ENCODE peak calls at places on chromosomes 1 and 21, in four cellular contexts. W, V, K and A are unnamed samples.
A peak's percentile ranks its signal among the peaks of the same experiment; 100 is the strongest.

GRCh38 chr1:244050835-244051444 is at the start of gene ZBTB18:
- DNase-seq in W (peak; percentile 29), V (no peak), K (no peak), A (peak; percentile 57)

GRCh38 chr1:41318135-41318534 is 43.1 kb upstream of the FOXO6 start:
- DNase-seq in W (no peak), V (no peak), K (no peak), A (no peak)

GRCh38 chr1:246246430-246246829 is 260.6 kb downstream of the SMYD3 start:
- DNase-seq in W (no peak), V (no peak), K (no peak), A (no peak)

GRCh38 chr21:14889080-14889805 is 175.6 kb downstream of the NRIP1 start:
- DNase-seq in K (peak; percentile 44), W (no peak), V (no peak), A (no peak)

GRCh38 chr21:42663860-42664535 is 10.6 kb downstream of the PDE9A start:
- DNase-seq in W (no peak), K (no peak), V (no peak), A (no peak)

GRCh38 chr1:182863940-182864339 is 24.8 kb downstream of the DHX9 start:
- DNase-seq in W (no peak), V (no peak), K (no peak), A (no peak)

GRCh38 chr21:36097427-36098230 is 27.8 kb downstream of the CBR1 start:
- DNase-seq in K (no peak), W (no peak), V (no peak), A (no peak)

GRCh38 chr1:72284398-72285073 is 2.2 kb upstream of the NEGR1 start:
- DNase-seq in W (peak; percentile 45), V (no peak), K (peak; percentile 22), A (peak; percentile 83)

GRCh38 chr1:43367026-43367903 is 546 bp downstream of the ELOVL1 start:
- DNase-seq in W (peak; percentile 17), K (peak; percentile 44), V (peak; percentile 52), A (no peak)

GRCh38 chr1:164753521-164754077 is 194.6 kb downstream of the PBX1 start:
- DNase-seq in K (no peak), V (no peak), W (no peak), A (no peak)

GRCh38 chr1:65395887-65396612 is 24.4 kb upstream of the LEPR start:
- DNase-seq in V (no peak), K (no peak), W (no peak), A (peak; percentile 68)

GRCh38 chr1:59671953-59672305 is 142.8 kb upstream of the HOOK1 start:
- DNase-seq in W (no peak), V (no peak), K (no peak), A (no peak)

GRCh38 chr1:234617986-234618725 is 8.2 kb upstream of the IRF2BP2 start:
- DNase-seq in K (no peak), V (no peak), W (no peak), A (no peak)

GRCh38 chr1:9388628-9389184 is 96.0 kb downstream of the SPSB1 start:
- DNase-seq in K (no peak), W (no peak), V (no peak), A (no peak)

GRCh38 chr1:43932786-43933385 is 715 bp upstream of the ARTN start:
- DNase-seq in V (no peak), K (no peak), W (no peak), A (no peak)

GRCh38 chr1:81733465-81733864 is 67.3 kb upstream of the ADGRL2 start:
- DNase-seq in W (no peak), V (no peak), K (no peak), A (no peak)

GRCh38 chr1:50425376-50426107 is 2.3 kb upstream of the DMRTA2 start:
- DNase-seq in V (no peak), W (no peak), K (no peak), A (peak; percentile 83)

GRCh38 chr1:100717218-100717617 is 2.3 kb upstream of the VCAM1 start:
- DNase-seq in W (no peak), V (no peak), K (no peak), A (no peak)

GRCh38 chr1:209311770-209312169 is 271.7 kb upstream of the CAMK1G start:
- DNase-seq in V (no peak), K (no peak), W (no peak), A (no peak)

GRCh38 chr1:151635479-151636072 is 23.7 kb downstream of the SNX27 start:
- DNase-seq in K (no peak), W (no peak), V (no peak), A (no peak)

GRCh38 chr1:107430540-107431228 is 289.8 kb downstream of the NTNG1 start:
- DNase-seq in K (peak; percentile 48), W (peak; percentile 12), V (peak; percentile 14), A (peak; percentile 72)

GRCh38 chr1:232218955-232219865 is 410.7 kb downstream of the SIPA1L2 start:
- DNase-seq in V (peak; percentile 39), W (peak; percentile 24), K (no peak), A (no peak)

GRCh38 chr1:3710251-3710650 is 42.0 kb upstream of the CCDC27 start:
- DNase-seq in W (no peak), V (no peak), K (no peak), A (no peak)

GRCh38 chr1:75130865-75131592 is 3.2 kb upstream of the LHX8 start:
- DNase-seq in W (no peak), K (no peak), V (no peak), A (peak; percentile 81)

GRCh38 chr1:87314101-87314500 is 14.6 kb upstream of the LMO4 start:
- DNase-seq in V (no peak), K (no peak), W (no peak), A (no peak)
- TF ChIP-seq CTCF in V (no peak), K (no peak), W (no peak), A (no peak)

GRCh38 chr1:6623269-6623965 is 1.3 kb upstream of the THAP3 start:
- DNase-seq in W (no peak), K (no peak), V (no peak), A (no peak)
- H3K36me3 ChIP-seq in W (peaks cover 75% of the 10 kb centered on the region), K (no peaks in the 10 kb centered on the region), V (no peaks in the 10 kb centered on the region), A (peaks cover 77% of the 10 kb centered on the region)

GRCh38 chr1:222009105-222009730 is 267.3 kb upstream of the DUSP10 start:
- DNase-seq in K (no peak), V (no peak), W (no peak), A (peak; percentile 55)
- TF ChIP-seq CTCF in K (peak; percentile 39), V (no peak), W (no peak), A (peak; percentile 48)

GRCh38 chr1:224298344-224299330 is 31.3 kb downstream of the NVL start:
- DNase-seq in K (peak; percentile 63), V (no peak), W (no peak), A (peak; percentile 8)
- H3K36me3 ChIP-seq in K (peaks cover 24% of the 10 kb centered on the region), V (peaks cover 17% of the 10 kb centered on the region), W (peaks cover 100% of the 10 kb centered on the region), A (peaks cover 87% of the 10 kb centered on the region)

DNA sequence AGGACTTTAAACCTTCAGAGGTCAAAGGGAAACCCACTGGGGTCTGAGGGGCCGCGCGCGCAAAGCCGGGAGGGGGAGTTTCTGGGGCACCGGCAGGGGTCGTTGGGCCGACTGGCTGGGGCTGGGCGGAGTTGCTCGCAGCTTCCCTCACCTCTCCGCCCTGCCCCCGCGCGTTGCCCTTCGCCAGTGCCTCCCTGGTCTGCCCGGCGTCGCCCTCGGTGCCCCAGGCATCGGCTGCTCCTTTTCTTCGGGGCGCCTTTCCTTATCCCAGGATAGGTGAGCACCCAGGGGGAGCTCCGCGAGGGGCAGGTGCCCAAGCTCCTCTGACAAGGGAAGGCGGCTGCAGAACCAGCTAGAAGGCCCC is 390 bp upstream of the NGF start:
- DNase-seq in W (no peak), K (no peak), V (no peak), A (peak; percentile 88)
- TF ChIP-seq CTCF in W (no peak), K (no peak), V (no peak), A (peak; percentile 56)

GRCh38 chr1:155919801-155920200 is 8.7 kb upstream of the RIT1 start:
- DNase-seq in K (no peak), W (no peak), V (no peak), A (no peak)
- H3K36me3 ChIP-seq in K (peaks cover 27% of the 10 kb centered on the region), W (peaks cover 100% of the 10 kb centered on the region), V (peaks cover 60% of the 10 kb centered on the region), A (peaks cover 96% of the 10 kb centered on the region)